ENCODE peak calls at places on chromosomes 1 and 21, in ten cellular contexts. J, N, H, B, X, Y, Z, F, V and M are unnamed samples.

GRCh38 chr1:75170006-75170405 is 35.8 kb downstream of the LHX8 start:
- DNase-seq in N (no peak), J (no peak), B (no peak), Y (no peak), F (no peak), H (no peak), X (no peak), Z (no peak), V (no peak), M (no peak)

GRCh38 chr1:228776439-228776838 is 41.2 kb downstream of the RHOU start:
- DNase-seq in H (no peak), X (no peak), Z (no peak), V (no peak), J (no peak), F (no peak), N (no peak), B (no peak), Y (no peak), M (no peak)

GRCh38 chr1:1780598-1781525 is 2.6 kb upstream of the NADK start:
- DNase-seq in H (no peak), Z (no peak), B (no peak), Y (peak; percentile 72), J (no peak), F (no peak), V (no peak), N (no peak), X (no peak), M (no peak)

GRCh38 chr1:241641748-241642592 is 1.8 kb upstream of the CHML start:
- DNase-seq in V (no peak), X (peak; percentile 22), J (peak; percentile 90), Z (no peak), B (no peak), N (no peak), Y (no peak), H (no peak), F (no peak), M (no peak)

GRCh38 chr1:64471218-64471719 is 1.3 kb downstream of the CACHD1 start:
- DNase-seq in H (no peak), N (no peak), F (peak; percentile 54), Z (no peak), Y (peak; percentile 50), X (peak; percentile 57), J (no peak), V (peak; percentile 52), B (no peak), M (no peak)

GRCh38 chr1:153679337-153680119 is 1.0 kb downstream of the NPR1 start:
- DNase-seq in V (no peak), F (peak; percentile 58), Y (peak; percentile 34), B (no peak), J (peak; percentile 30), Z (no peak), X (peak; percentile 43), N (no peak), H (no peak), M (no peak)

GRCh38 chr1:202012544-202013478 is 2.4 kb downstream of the ELF3 start:
- DNase-seq in Y (no peak), B (no peak), Z (no peak), J (peak; percentile 56), V (no peak), F (no peak), N (no peak), X (no peak), H (no peak), M (no peak)

GRCh38 chr1:17207046-17207445 is 2.1 kb downstream of the PADI1 start:
- DNase-seq in N (peak; percentile 69), J (no peak), X (no peak), Y (no peak), F (no peak), Z (no peak), V (peak; percentile 68), B (no peak), H (no peak), M (no peak)

GRCh38 chr1:165828103-165828558 is 717 bp downstream of the UCK2 start:
- DNase-seq in N (peak; percentile 39), V (peak; percentile 24), X (peak; percentile 65), J (peak; percentile 60), Z (peak; percentile 1), Y (peak; percentile 62), B (peak; percentile 2), H (peak; percentile 77), F (peak; percentile 60), M (peak; percentile 48)

GRCh38 chr1:31701137-31701736 is 2.6 kb downstream of the COL16A1 start:
- DNase-seq in J (peak; percentile 89), F (peak; percentile 84), H (no peak), Z (no peak), N (peak; percentile 58), V (peak; percentile 93), Y (peak; percentile 87), B (no peak), X (peak; percentile 96), M (no peak)

GRCh38 chr1:221800831-221801610 is 59.1 kb upstream of the DUSP10 start:
- DNase-seq in X (no peak), F (no peak), B (no peak), V (no peak), Z (no peak), J (no peak), Y (no peak), N (no peak), H (peak; percentile 26), M (no peak)

GRCh38 chr1:42846257-42847110 is at the start of gene ZNF691:
- DNase-seq in B (peak; percentile 76), X (peak; percentile 96), V (peak; percentile 97), J (peak; percentile 95), Y (peak; percentile 85), F (peak; percentile 94), H (peak; percentile 98), N (peak; percentile 93), Z (peak; percentile 71), M (peak; percentile 87)

GRCh38 chr1:4146101-4146500 is 246.0 kb upstream of the C1orf174 start:
- DNase-seq in F (no peak), Y (no peak), N (no peak), V (no peak), B (no peak), H (no peak), X (no peak), Z (no peak), J (no peak), M (no peak)
- H3K9me3 ChIP-seq in F (no peaks in the 10 kb centered on the region), Y (no peaks in the 10 kb centered on the region), N (no peaks in the 10 kb centered on the region), V (no peaks in the 10 kb centered on the region), B (no peaks in the 10 kb centered on the region), H (no peaks in the 10 kb centered on the region), X (no peaks in the 10 kb centered on the region), Z (no peaks in the 10 kb centered on the region), J (no peaks in the 10 kb centered on the region), M (no peaks in the 10 kb centered on the region)

DNA sequence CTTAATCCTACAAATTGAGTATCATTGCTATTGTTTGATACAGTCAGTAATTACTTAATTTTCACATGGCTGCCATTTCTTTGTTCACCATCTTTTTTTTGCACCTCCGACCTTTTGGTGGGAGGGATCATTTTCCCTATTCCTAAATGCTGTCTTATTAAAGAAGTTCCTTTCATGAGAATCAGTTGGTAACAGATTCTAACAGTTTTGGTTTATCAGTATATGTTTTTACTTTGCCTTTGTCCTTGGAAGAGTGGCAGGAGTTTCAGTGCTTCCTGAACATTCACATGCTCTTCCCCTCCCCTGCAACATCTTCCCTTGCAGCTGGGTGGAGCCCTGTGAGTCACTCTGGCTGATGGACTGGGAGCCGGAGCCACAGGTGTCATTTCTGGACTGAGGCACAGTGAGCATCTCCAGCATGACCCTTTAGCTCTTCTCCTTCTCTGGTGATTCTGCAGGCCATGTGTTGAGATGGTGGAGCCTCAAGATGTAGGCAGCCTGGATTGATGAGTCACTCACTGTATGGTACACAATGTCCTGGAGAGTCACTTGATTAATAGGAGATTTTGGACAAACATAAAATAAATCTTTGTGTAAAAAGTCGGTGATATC is 217.7 kb downstream of the URB2 start:
- DNase-seq in N (no peak), V (peak; percentile 60), X (peak; percentile 71), J (peak; percentile 38), B (no peak), Z (no peak), Y (peak; percentile 78), H (no peak), F (no peak), M (no peak)
- H3K9me3 ChIP-seq in N (no peaks in the 10 kb centered on the region), V (no peaks in the 10 kb centered on the region), X (no peaks in the 10 kb centered on the region), J (no peaks in the 10 kb centered on the region), B (no peaks in the 10 kb centered on the region), Z (no peaks in the 10 kb centered on the region), Y (no peaks in the 10 kb centered on the region), H (no peaks in the 10 kb centered on the region), F (no peaks in the 10 kb centered on the region), M (no peaks in the 10 kb centered on the region)

DNA sequence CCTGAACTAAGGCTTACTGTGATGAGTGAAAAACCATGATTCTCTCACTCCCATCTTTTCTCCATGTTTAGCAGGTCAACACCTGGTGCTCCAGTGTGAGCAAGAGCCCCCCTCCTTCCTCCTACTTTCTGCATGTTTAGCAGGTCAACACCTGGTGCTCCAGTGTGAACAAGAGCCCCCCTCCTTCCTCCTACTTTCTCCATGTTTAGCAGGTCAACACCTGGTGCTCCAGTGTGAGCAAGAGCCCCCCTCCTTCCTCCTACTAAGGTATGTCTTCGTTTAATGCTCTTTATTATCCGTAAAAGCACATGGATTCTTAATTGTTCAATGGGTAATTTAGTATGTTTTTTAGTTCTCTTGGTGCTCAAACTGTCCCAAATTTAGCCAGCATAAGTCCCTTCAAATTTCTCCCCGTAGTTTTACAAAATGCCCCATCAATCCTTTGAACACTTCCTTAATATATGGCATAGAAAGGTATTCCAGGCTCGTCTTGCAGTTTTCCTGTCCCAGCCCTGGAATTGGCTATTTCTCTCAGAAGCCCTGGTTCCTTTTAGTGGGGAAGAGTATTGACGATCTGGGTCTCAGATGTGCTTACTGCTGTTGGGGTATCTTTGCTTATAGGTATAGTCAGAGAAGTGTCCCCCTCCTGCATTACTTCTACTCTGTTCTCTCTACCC is 760.8 kb upstream of the TPTE start:
- DNase-seq in H (no peak), X (no peak), Z (no peak), F (no peak), N (no peak), Y (no peak), J (no peak), V (no peak), B (no peak), M (no peak)
- H3K9me3 ChIP-seq in H (no peaks in the 10 kb centered on the region), X (peaks cover 49% of the 10 kb centered on the region), Z (peaks cover 10% of the 10 kb centered on the region), F (no peaks in the 10 kb centered on the region), N (no peaks in the 10 kb centered on the region), Y (peaks cover 16% of the 10 kb centered on the region), J (no peaks in the 10 kb centered on the region), V (peaks cover 19% of the 10 kb centered on the region), B (peaks cover 5% of the 10 kb centered on the region), M (peaks cover 22% of the 10 kb centered on the region)

GRCh38 chr1:93959413-93959812 is 50.2 kb upstream of the GCLM start:
- DNase-seq in J (no peak), X (no peak), V (no peak), Y (no peak), Z (no peak), H (no peak), B (no peak), F (no peak), N (no peak), M (no peak)

GRCh38 chr1:93961443-93961842 is 52.2 kb upstream of the GCLM start:
- DNase-seq in H (no peak), B (no peak), Y (no peak), X (no peak), N (no peak), V (no peak), Z (no peak), J (no peak), F (no peak), M (no peak)

GRCh38 chr1:93960641-93961147 is 51.5 kb upstream of the GCLM start:
- DNase-seq in X (peak; percentile 52), H (no peak), F (no peak), Z (no peak), V (no peak), N (no peak), B (no peak), Y (no peak), J (no peak), M (no peak)

GRCh38 chr1:93958351-93959101 is 49.3 kb upstream of the GCLM start:
- DNase-seq in H (no peak), B (no peak), J (no peak), F (no peak), Y (no peak), V (no peak), N (no peak), X (no peak), Z (no peak), M (no peak)

GRCh38 chr1:93955765-93956164 is 46.5 kb upstream of the GCLM start:
- DNase-seq in F (no peak), N (no peak), Z (no peak), H (no peak), X (no peak), B (no peak), V (no peak), J (no peak), Y (no peak), M (no peak)
- H3K9me3 ChIP-seq in F (no peaks in the 10 kb centered on the region), N (no peaks in the 10 kb centered on the region), Z (peaks cover 11% of the 10 kb centered on the region), H (no peaks in the 10 kb centered on the region), X (no peaks in the 10 kb centered on the region), B (peaks cover 5% of the 10 kb centered on the region), V (peaks cover 33% of the 10 kb centered on the region), J (peaks cover 18% of the 10 kb centered on the region), Y (no peaks in the 10 kb centered on the region), M (peaks cover 22% of the 10 kb centered on the region)